ENCODE peak calls at places on chromosomes 2 and 18, in five cellular contexts. W is stomach, C is GM12891, Y is suprapubic skin, K is H1. V is an unnamed sample.

GRCh38 chr2:217953011-217953481 is 49.7 kb downstream of the TNS1 start:
- DNase-seq in W (peak), C (no peak), Y (peak), K (no peak), V (peak)

GRCh38 chr18:50170004-50170403 is 24.9 kb downstream of the MYO5B start:
- DNase-seq in W (no peak), C (no peak), Y (no peak), K (no peak), V (no peak)

GRCh38 chr2:70934981-70935380 is 719 bp upstream of the ATP6V1B1 start:
- DNase-seq in W (no peak), C (no peak), Y (no peak), K (no peak), V (no peak)

GRCh38 chr2:98794214-98794810 is 63.4 kb upstream of the MGAT4A start:
- DNase-seq in W (no peak), C (no peak), Y (peak), K (no peak), V (no peak)

GRCh38 chr2:6791682-6792081 is 74.0 kb downstream of the CMPK2 start:
- DNase-seq in W (no peak), C (no peak), Y (no peak), K (no peak), V (no peak)

GRCh38 chr18:10124557-10124956 is 210.7 kb downstream of the VAPA start:
- DNase-seq in W (no peak), C (no peak), Y (no peak), K (peak), V (no peak)

GRCh38 chr2:95539836-95540235 is 52.0 kb upstream of the TRIM43 start:
- DNase-seq in W (no peak), C (no peak), Y (no peak), K (no peak), V (no peak)

GRCh38 chr2:240624011-240624949 is 1.0 kb upstream of the GPR35 start:
- DNase-seq in W (no peak), C (no peak), Y (peak), K (no peak), V (peak)

GRCh38 chr2:8296340-8296739 is 385.5 kb upstream of the ID2 start:
- DNase-seq in W (no peak), C (no peak), Y (no peak), K (no peak), V (no peak)

GRCh38 chr2:160646684-160647444 is 153.3 kb upstream of the RBMS1 start:
- DNase-seq in W (peak), C (no peak), Y (no peak), K (no peak), V (no peak)

GRCh38 chr2:239165206-239165831 is 235.5 kb downstream of the HDAC4 start:
- DNase-seq in W (no peak), C (no peak), Y (peak), K (no peak), V (peak)

GRCh38 chr2:240936106-240936505 is 30.0 kb downstream of the CROCC2 start:
- DNase-seq in W (no peak), C (no peak), Y (peak), K (no peak), V (peak)

GRCh38 chr2:229118336-229118735 is 152.8 kb downstream of the PID1 start:
- DNase-seq in W (no peak), C (no peak), Y (no peak), K (no peak), V (no peak)

GRCh38 chr2:39107156-39107555 is 13.7 kb downstream of the SOS1 start:
- DNase-seq in W (no peak), C (no peak), Y (no peak), K (no peak), V (no peak)

GRCh38 chr2:120916446-120916845 is 180.8 kb downstream of the GLI2 start:
- DNase-seq in W (no peak), C (no peak), Y (no peak), K (no peak), V (no peak)

GRCh38 chr2:62178741-62179271 is 17.1 kb upstream of the B3GNT2 start:
- DNase-seq in W (no peak), C (no peak), Y (no peak), K (no peak), V (no peak)

GRCh38 chr2:125745514-125745913 is 910.4 kb upstream of the GYPC start:
- DNase-seq in W (no peak), C (no peak), Y (no peak), K (peak), V (no peak)

GRCh38 chr2:1366546-1367134 is 46.6 kb upstream of the TPO start:
- DNase-seq in W (no peak), C (no peak), Y (no peak), K (no peak), V (peak)

GRCh38 chr18:13112982-13113381 is 105.6 kb upstream of the LDLRAD4 start:
- DNase-seq in W (peak), C (no peak), Y (no peak), K (peak), V (no peak)

DNA sequence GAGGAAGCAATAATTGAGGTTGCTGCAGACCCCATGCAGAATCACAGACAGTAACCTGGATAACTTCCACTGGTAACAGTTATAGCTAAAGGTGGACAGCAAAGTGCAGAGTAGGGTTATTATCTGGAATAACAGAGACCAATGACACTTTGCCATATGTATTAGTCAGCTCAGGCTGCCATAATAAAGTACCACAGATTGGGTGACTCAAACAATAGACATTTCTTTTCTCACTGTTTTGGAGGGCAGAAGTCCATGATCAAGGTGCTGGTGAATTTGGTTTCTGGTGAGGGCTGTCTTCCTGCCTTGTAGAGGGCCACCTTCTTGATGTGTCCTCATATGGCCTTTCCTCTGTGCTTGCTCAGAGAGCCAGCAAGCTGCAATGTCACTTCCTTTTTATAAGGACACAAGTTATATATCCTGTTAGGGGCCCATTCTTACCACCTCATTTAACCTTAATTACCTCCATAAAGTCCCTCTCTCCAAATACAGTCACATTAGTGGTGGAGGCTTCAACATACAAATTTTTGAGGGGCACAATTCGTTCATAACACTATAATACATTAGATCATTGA is 191.0 kb upstream of the LRP1B start:
- DNase-seq in W (no peak), C (no peak), Y (no peak), K (no peak), V (no peak)
- TF ChIP-seq POLR2AphosphoS5 in W (no peak), C (no peak), Y (no peak), K (no peak), V (no peak)

GRCh38 chr2:63735931-63736820 is 105.5 kb upstream of the UGP2 start:
- DNase-seq in W (no peak), C (no peak), Y (no peak), K (no peak), V (no peak)
- TF ChIP-seq POLR2AphosphoS5 in W (no peak), C (no peak), Y (no peak), K (no peak), V (no peak)

GRCh38 chr2:50438293-50438692 is 593.6 kb downstream of the NRXN1 start:
- DNase-seq in W (no peak), C (no peak), Y (no peak), K (no peak), V (no peak)
- TF ChIP-seq POLR2AphosphoS5 in W (no peak), C (no peak), Y (no peak), K (no peak), V (no peak)

GRCh38 chr2:152094014-152094413 is 4.8 kb downstream of the CACNB4 start:
- DNase-seq in W (no peak), C (no peak), Y (no peak), K (no peak), V (no peak)
- TF ChIP-seq POLR2AphosphoS5 in W (no peak), C (no peak), Y (no peak), K (no peak), V (no peak)

GRCh38 chr2:46858697-46859080 is 56.9 kb downstream of the MCFD2 start:
- DNase-seq in W (no peak), C (no peak), Y (no peak), K (no peak), V (no peak)

GRCh38 chr2:46855805-46856204 is 59.8 kb downstream of the MCFD2 start:
- DNase-seq in W (no peak), C (no peak), Y (no peak), K (no peak), V (no peak)

GRCh38 chr2:46856336-46856735 is 59.3 kb downstream of the MCFD2 start:
- DNase-seq in W (no peak), C (no peak), Y (no peak), K (no peak), V (no peak)

GRCh38 chr2:46859482-46859881 is 56.1 kb downstream of the MCFD2 start:
- DNase-seq in W (no peak), C (no peak), Y (no peak), K (no peak), V (no peak)

DNA sequence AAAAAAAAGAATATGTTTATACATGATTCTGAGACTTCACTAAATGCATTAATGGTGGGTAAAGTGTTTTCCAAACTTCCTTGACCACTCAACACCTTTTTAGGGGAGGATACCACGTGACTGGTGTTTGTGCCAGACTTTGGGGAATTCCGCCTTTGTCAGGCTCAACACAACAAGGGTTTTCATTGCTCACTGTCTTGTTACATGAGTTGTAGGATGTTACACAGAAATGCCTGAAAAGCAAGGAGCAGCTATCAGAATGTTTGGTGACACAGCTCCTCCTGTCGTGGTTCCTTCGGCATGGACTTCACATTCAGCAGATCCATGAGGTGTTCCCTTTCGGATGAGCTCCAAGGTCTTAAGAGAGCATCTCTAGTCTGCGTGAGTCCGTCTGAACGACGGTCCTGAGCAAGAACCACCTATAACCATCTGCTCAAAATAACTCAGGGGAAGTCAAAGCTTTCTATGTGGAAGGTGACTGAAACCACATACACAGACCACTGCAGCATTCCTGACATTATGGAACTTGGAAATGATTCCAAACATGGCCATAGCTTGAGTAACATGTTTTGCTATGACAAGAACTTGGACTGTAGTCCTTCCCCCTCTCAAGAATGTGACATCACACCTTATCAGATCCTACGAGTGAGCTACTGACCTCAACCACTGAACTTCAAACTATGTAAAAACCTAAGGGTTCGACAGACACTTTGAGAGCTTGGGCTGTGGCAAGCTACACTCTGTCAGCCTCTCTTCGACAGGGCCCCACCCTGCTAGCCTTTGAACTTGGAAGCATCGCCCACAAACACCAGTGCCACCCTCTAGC is 57.5 kb downstream of the MCFD2 start:
- DNase-seq in W (no peak), C (no peak), Y (no peak), K (no peak), V (no peak)
- TF ChIP-seq POLR2AphosphoS5 in W (no peak), C (no peak), Y (no peak), K (no peak), V (no peak)

DNA sequence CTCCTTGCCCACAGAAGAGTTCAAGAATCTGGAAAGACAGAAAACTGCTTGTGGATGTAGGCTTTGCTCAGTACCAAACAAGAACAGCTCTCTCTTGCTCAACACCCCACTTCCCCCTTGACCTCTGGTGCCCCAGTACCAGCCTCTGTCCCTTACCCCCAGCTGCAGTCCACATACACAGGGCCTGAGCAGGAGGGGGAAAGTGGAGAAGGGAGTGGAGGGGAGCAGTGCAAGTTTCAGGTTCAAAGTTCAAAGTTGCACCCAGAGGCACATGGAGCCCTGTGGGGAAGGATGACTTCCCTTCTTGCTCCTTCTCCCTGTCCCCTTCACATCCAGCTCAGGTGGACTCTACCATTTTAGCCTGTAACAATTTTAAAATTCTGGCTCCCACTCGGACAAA is 61.1 kb upstream of the LPIN2 start:
- DNase-seq in W (no peak), C (no peak), Y (no peak), K (no peak), V (no peak)
- TF ChIP-seq POLR2AphosphoS5 in W (no peak), C (no peak), Y (no peak), K (no peak), V (peak)